ENCODE peak calls at places on chromosomes 13 and 19, in seven cellular contexts. One of them, this sample, is unnamed.

GRCh38 chr19:29841559-29842367 is 30.0 kb downstream of the CCNE1 start:
- DNase-seq in transverse colon: no peak
- DNase-seq in dorsolateral prefrontal cortex: peak
- DNase-seq in nephron progenitor cell: peak
- DNase-seq in CD4-positive, alpha-beta T cell: no peak
- DNase-seq in cardiac muscle cell: peak
- DNase-seq in progenitor cell of endocrine pancreas: no peak
- DNase-seq in this sample: no peak

GRCh38 chr19:49559928-49560327 is 20.4 kb downstream of the NOSIP start:
- DNase-seq in CD4-positive, alpha-beta T cell: no peak
- DNase-seq in nephron progenitor cell: no peak
- DNase-seq in cardiac muscle cell: no peak
- DNase-seq in dorsolateral prefrontal cortex: no peak
- DNase-seq in progenitor cell of endocrine pancreas: no peak
- DNase-seq in transverse colon: no peak
- DNase-seq in this sample: no peak

GRCh38 chr13:112260108-112261055 is 115.8 kb upstream of the SPACA7 start:
- DNase-seq in CD4-positive, alpha-beta T cell: no peak
- DNase-seq in dorsolateral prefrontal cortex: no peak
- DNase-seq in progenitor cell of endocrine pancreas: no peak
- DNase-seq in transverse colon: no peak
- DNase-seq in cardiac muscle cell: no peak
- DNase-seq in nephron progenitor cell: no peak
- DNase-seq in this sample: no peak

GRCh38 chr19:9914315-9915207 is 21.8 kb downstream of the OLFM2 start:
- DNase-seq in transverse colon: peak
- DNase-seq in cardiac muscle cell: peak
- DNase-seq in CD4-positive, alpha-beta T cell: peak
- DNase-seq in progenitor cell of endocrine pancreas: peak
- DNase-seq in dorsolateral prefrontal cortex: no peak
- DNase-seq in nephron progenitor cell: peak
- DNase-seq in this sample: peak

GRCh38 chr19:2537544-2537943 is 61.6 kb downstream of the GADD45B start:
- DNase-seq in progenitor cell of endocrine pancreas: no peak
- DNase-seq in dorsolateral prefrontal cortex: no peak
- DNase-seq in cardiac muscle cell: no peak
- DNase-seq in nephron progenitor cell: no peak
- DNase-seq in CD4-positive, alpha-beta T cell: no peak
- DNase-seq in transverse colon: no peak
- DNase-seq in this sample: no peak

GRCh38 chr13:50616101-50616500 is 227.4 kb downstream of the DLEU7 start:
- DNase-seq in progenitor cell of endocrine pancreas: no peak
- DNase-seq in dorsolateral prefrontal cortex: no peak
- DNase-seq in transverse colon: no peak
- DNase-seq in cardiac muscle cell: peak
- DNase-seq in CD4-positive, alpha-beta T cell: no peak
- DNase-seq in nephron progenitor cell: no peak
- DNase-seq in this sample: no peak

GRCh38 chr19:14059093-14059480 is 2.8 kb downstream of the PALM3 start:
- DNase-seq in nephron progenitor cell: peak
- DNase-seq in CD4-positive, alpha-beta T cell: peak
- DNase-seq in cardiac muscle cell: peak
- DNase-seq in transverse colon: peak
- DNase-seq in dorsolateral prefrontal cortex: no peak
- DNase-seq in progenitor cell of endocrine pancreas: no peak
- DNase-seq in this sample: no peak

GRCh38 chr13:87235621-87236020 is 435.6 kb upstream of the SLITRK5 start:
- DNase-seq in dorsolateral prefrontal cortex: no peak
- DNase-seq in progenitor cell of endocrine pancreas: no peak
- DNase-seq in nephron progenitor cell: no peak
- DNase-seq in CD4-positive, alpha-beta T cell: no peak
- DNase-seq in transverse colon: no peak
- DNase-seq in cardiac muscle cell: no peak
- DNase-seq in this sample: no peak

GRCh38 chr19:11265177-11265784 is 3.0 kb upstream of the DOCK6 start:
- DNase-seq in progenitor cell of endocrine pancreas: no peak
- DNase-seq in CD4-positive, alpha-beta T cell: no peak
- DNase-seq in cardiac muscle cell: no peak
- DNase-seq in transverse colon: no peak
- DNase-seq in dorsolateral prefrontal cortex: no peak
- DNase-seq in nephron progenitor cell: no peak
- DNase-seq in this sample: no peak

GRCh38 chr19:55679343-55680257 is 4.6 kb downstream of the EPN1 start:
- DNase-seq in nephron progenitor cell: no peak
- DNase-seq in cardiac muscle cell: no peak
- DNase-seq in transverse colon: no peak
- DNase-seq in progenitor cell of endocrine pancreas: no peak
- DNase-seq in CD4-positive, alpha-beta T cell: no peak
- DNase-seq in dorsolateral prefrontal cortex: no peak
- DNase-seq in this sample: no peak

GRCh38 chr19:6769006-6769637 is 1.9 kb upstream of the SH2D3A start:
- DNase-seq in nephron progenitor cell: no peak
- DNase-seq in CD4-positive, alpha-beta T cell: no peak
- DNase-seq in transverse colon: no peak
- DNase-seq in progenitor cell of endocrine pancreas: no peak
- DNase-seq in cardiac muscle cell: peak
- DNase-seq in dorsolateral prefrontal cortex: no peak
- DNase-seq in this sample: no peak
- TF ChIP-seq CTCF in nephron progenitor cell: peak
- TF ChIP-seq CTCF in CD4-positive, alpha-beta T cell: peak
- TF ChIP-seq CTCF in transverse colon: peak
- TF ChIP-seq CTCF in progenitor cell of endocrine pancreas: peak
- TF ChIP-seq CTCF in cardiac muscle cell: peak
- TF ChIP-seq CTCF in dorsolateral prefrontal cortex: no peak
- TF ChIP-seq CTCF in this sample: peak

GRCh38 chr19:4660181-4660791 is 9.9 kb downstream of the MYDGF start:
- DNase-seq in transverse colon: peak
- DNase-seq in cardiac muscle cell: no peak
- DNase-seq in progenitor cell of endocrine pancreas: no peak
- DNase-seq in CD4-positive, alpha-beta T cell: no peak
- DNase-seq in nephron progenitor cell: no peak
- DNase-seq in dorsolateral prefrontal cortex: no peak
- DNase-seq in this sample: no peak
- TF ChIP-seq CTCF in transverse colon: peak
- TF ChIP-seq CTCF in cardiac muscle cell: peak
- TF ChIP-seq CTCF in progenitor cell of endocrine pancreas: peak
- TF ChIP-seq CTCF in CD4-positive, alpha-beta T cell: no peak
- TF ChIP-seq CTCF in nephron progenitor cell: no peak
- TF ChIP-seq CTCF in dorsolateral prefrontal cortex: no peak
- TF ChIP-seq CTCF in this sample: peak

DNA sequence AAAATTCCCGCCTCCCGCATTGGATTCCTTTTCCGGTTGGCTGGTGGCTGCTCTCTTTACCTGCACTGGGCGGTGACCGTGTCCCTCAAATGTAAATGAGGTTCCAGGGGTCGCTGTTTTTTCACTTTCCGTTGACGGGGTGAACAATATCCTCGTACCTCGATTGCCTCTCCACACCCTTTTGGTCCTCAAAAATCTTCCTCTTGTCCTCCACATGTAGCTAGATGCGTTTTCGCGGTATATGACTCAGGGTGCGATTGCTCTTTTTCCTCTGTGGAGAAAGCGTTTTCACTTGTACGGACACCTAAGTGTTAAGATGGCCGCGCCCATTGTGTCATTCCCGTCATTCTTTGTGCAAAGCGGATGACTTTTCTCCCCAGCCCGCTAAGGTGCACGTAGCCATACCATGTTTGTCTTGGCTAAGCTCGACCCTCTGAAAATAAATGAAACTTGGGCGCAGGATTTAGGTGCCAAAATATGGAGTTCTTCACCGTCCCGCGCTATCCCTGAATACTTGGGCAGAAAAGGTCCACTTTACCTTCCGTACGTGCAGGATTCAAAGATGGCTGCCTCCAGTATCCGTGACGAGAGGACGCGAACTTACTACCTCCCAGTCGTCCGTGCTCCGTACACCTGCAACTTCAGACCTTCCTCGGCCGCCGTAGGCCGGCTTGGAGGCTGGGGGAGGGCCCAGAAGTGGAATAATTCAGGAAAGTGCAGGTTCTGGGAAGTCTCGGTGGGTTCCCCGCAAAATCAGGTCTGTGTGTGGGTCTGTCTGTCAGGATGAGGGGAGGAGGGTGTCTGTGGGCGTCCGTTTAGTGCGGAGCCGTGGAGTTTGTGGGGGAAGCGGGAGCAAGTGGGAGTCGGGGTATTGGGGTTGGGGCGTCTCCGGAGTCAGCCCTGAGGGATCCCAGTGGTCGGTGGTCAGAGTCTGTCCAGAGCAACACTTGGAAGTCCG is at the start of gene ZNF613:
- DNase-seq in progenitor cell of endocrine pancreas: peak
- DNase-seq in cardiac muscle cell: peak
- DNase-seq in CD4-positive, alpha-beta T cell: peak
- DNase-seq in transverse colon: peak
- DNase-seq in dorsolateral prefrontal cortex: peak
- DNase-seq in nephron progenitor cell: peak
- DNase-seq in this sample: peak
- TF ChIP-seq CTCF in progenitor cell of endocrine pancreas: peak
- TF ChIP-seq CTCF in cardiac muscle cell: peak
- TF ChIP-seq CTCF in CD4-positive, alpha-beta T cell: peak
- TF ChIP-seq CTCF in transverse colon: no peak
- TF ChIP-seq CTCF in dorsolateral prefrontal cortex: peak
- TF ChIP-seq CTCF in nephron progenitor cell: no peak
- TF ChIP-seq CTCF in this sample: peak

DNA sequence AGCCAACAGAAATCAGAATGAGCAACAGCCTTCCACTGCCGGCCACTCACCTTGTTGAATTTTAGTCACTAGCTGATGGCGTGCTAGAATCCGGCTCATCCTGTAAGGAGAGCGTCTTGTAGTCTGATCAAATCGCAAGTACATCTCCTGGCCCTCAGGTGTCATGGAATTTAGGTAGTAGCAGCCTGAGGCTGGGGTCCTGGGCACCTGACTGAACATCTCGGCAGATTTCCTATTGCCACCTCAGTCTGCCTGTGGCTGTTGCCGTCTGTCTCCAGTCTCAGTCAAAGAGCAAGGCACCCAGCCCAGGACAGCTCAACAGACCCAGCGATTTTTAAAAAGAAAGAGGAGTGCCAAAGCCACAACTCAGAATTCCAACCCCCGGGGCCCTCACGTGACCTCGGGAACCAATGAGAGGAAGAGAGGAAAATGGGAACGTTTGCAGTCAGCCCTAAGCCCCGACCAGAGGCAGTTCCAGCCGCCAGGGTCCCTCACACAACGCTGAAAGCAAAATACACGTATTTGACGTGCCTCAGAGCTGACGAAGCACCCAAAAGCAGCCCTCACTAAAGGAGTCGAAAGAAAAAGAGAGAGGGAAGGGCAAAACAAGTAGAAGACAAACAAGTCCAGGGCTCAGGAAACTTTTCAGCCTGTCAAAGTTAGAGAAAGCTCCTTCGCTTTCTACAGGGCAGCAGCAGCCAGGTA is at the start of gene STARD13:
- DNase-seq in cardiac muscle cell: peak
- DNase-seq in dorsolateral prefrontal cortex: peak
- DNase-seq in CD4-positive, alpha-beta T cell: no peak
- DNase-seq in transverse colon: peak
- DNase-seq in progenitor cell of endocrine pancreas: peak
- DNase-seq in nephron progenitor cell: peak
- DNase-seq in this sample: no peak
- TF ChIP-seq CTCF in cardiac muscle cell: peak
- TF ChIP-seq CTCF in dorsolateral prefrontal cortex: peak
- TF ChIP-seq CTCF in CD4-positive, alpha-beta T cell: no peak
- TF ChIP-seq CTCF in transverse colon: peak
- TF ChIP-seq CTCF in progenitor cell of endocrine pancreas: peak
- TF ChIP-seq CTCF in nephron progenitor cell: no peak
- TF ChIP-seq CTCF in this sample: peak

DNA sequence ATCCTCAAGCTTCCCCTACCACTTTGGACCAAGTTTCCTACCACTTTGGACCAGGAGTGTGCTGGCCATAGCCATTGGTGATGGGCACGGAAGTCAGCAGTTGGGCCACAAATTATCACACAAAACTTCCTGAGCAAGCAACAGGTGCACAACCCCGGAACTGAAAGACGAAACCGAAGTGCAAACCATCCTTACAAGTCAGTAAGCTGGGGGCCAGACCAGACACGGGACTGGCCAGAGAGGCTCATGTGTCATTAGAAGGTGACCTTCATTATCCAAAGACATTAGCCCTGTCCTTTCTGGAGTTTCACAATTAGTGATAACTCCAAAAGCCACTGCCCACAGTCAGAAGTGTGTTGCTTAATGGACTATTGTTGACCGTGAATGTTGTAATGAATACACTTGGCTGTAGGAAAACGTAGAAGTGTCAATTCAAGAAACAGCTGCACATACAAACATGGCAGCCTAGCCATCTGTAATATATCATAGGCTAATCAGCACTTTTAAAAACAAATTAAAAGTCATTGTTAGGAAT is 244.1 kb upstream of the IRS2 start:
- DNase-seq in progenitor cell of endocrine pancreas: no peak
- DNase-seq in nephron progenitor cell: no peak
- DNase-seq in cardiac muscle cell: no peak
- DNase-seq in dorsolateral prefrontal cortex: no peak
- DNase-seq in transverse colon: no peak
- DNase-seq in CD4-positive, alpha-beta T cell: no peak
- DNase-seq in this sample: no peak
- TF ChIP-seq CTCF in progenitor cell of endocrine pancreas: no peak
- TF ChIP-seq CTCF in nephron progenitor cell: no peak
- TF ChIP-seq CTCF in cardiac muscle cell: no peak
- TF ChIP-seq CTCF in dorsolateral prefrontal cortex: no peak
- TF ChIP-seq CTCF in transverse colon: no peak
- TF ChIP-seq CTCF in CD4-positive, alpha-beta T cell: no peak
- TF ChIP-seq CTCF in this sample: no peak

GRCh38 chr19:1402411-1403070 is 1.2 kb upstream of the GAMT start:
- DNase-seq in dorsolateral prefrontal cortex: no peak
- DNase-seq in transverse colon: no peak
- DNase-seq in cardiac muscle cell: no peak
- DNase-seq in progenitor cell of endocrine pancreas: no peak
- DNase-seq in CD4-positive, alpha-beta T cell: no peak
- DNase-seq in nephron progenitor cell: no peak
- DNase-seq in this sample: no peak

GRCh38 chr19:1401889-1402217 is 511 bp upstream of the GAMT start:
- DNase-seq in transverse colon: no peak
- DNase-seq in CD4-positive, alpha-beta T cell: no peak
- DNase-seq in progenitor cell of endocrine pancreas: no peak
- DNase-seq in dorsolateral prefrontal cortex: no peak
- DNase-seq in nephron progenitor cell: no peak
- DNase-seq in cardiac muscle cell: no peak
- DNase-seq in this sample: no peak

GRCh38 chr19:1400281-1401137 is 833 bp downstream of the GAMT start:
- DNase-seq in nephron progenitor cell: no peak
- DNase-seq in CD4-positive, alpha-beta T cell: no peak
- DNase-seq in progenitor cell of endocrine pancreas: no peak
- DNase-seq in cardiac muscle cell: peak
- DNase-seq in transverse colon: no peak
- DNase-seq in dorsolateral prefrontal cortex: no peak
- DNase-seq in this sample: no peak

GRCh38 chr19:1399745-1400144 is 1.6 kb downstream of the GAMT start:
- DNase-seq in nephron progenitor cell: no peak
- DNase-seq in transverse colon: no peak
- DNase-seq in CD4-positive, alpha-beta T cell: no peak
- DNase-seq in progenitor cell of endocrine pancreas: no peak
- DNase-seq in cardiac muscle cell: no peak
- DNase-seq in dorsolateral prefrontal cortex: no peak
- DNase-seq in this sample: no peak

GRCh38 chr19:1401138-1401888 is at the start of gene GAMT:
- DNase-seq in progenitor cell of endocrine pancreas: peak
- DNase-seq in dorsolateral prefrontal cortex: no peak
- DNase-seq in cardiac muscle cell: peak
- DNase-seq in CD4-positive, alpha-beta T cell: peak
- DNase-seq in transverse colon: peak
- DNase-seq in nephron progenitor cell: peak
- DNase-seq in this sample: peak
- TF ChIP-seq CTCF in progenitor cell of endocrine pancreas: peak
- TF ChIP-seq CTCF in dorsolateral prefrontal cortex: peak
- TF ChIP-seq CTCF in cardiac muscle cell: peak
- TF ChIP-seq CTCF in CD4-positive, alpha-beta T cell: peak
- TF ChIP-seq CTCF in transverse colon: no peak
- TF ChIP-seq CTCF in nephron progenitor cell: no peak
- TF ChIP-seq CTCF in this sample: peak

GRCh38 chr19:8457209-8457608 is 12.4 kb downstream of the HNRNPM start:
- DNase-seq in cardiac muscle cell: no peak
- DNase-seq in CD4-positive, alpha-beta T cell: no peak
- DNase-seq in progenitor cell of endocrine pancreas: no peak
- DNase-seq in dorsolateral prefrontal cortex: no peak
- DNase-seq in transverse colon: no peak
- DNase-seq in nephron progenitor cell: no peak
- DNase-seq in this sample: no peak
- TF ChIP-seq CTCF in cardiac muscle cell: no peak
- TF ChIP-seq CTCF in CD4-positive, alpha-beta T cell: no peak
- TF ChIP-seq CTCF in progenitor cell of endocrine pancreas: no peak
- TF ChIP-seq CTCF in dorsolateral prefrontal cortex: no peak
- TF ChIP-seq CTCF in transverse colon: no peak
- TF ChIP-seq CTCF in nephron progenitor cell: no peak
- TF ChIP-seq CTCF in this sample: no peak

This sample was measured in D721Med.